ENCODE peak calls at places on chromosomes 4 and X, in six cellular contexts. B is fibroblast of lung, S is pancreas, W is lung, E is GM23248, N is RWPE1. R is an unnamed sample.

GRCh38 chr4:72489267-72489666 is 79.8 kb downstream of the ADAMTS3 start:
- DNase-seq in N (peak), B (peak), E (peak), W (no peak), S (no peak), R (no peak)

GRCh38 chr4:126827669-126828068 is 805.1 kb upstream of the INTU start:
- DNase-seq in W (no peak), B (no peak), N (no peak), E (no peak), S (no peak), R (no peak)

GRCh38 chrX:53263597-53264094 is 17.7 kb downstream of the IQSEC2 start:
- DNase-seq in S (no peak), B (peak), N (peak), W (no peak), E (peak), R (no peak)

GRCh38 chrX:38347136-38347535 is 5.3 kb upstream of the OTC start:
- DNase-seq in B (peak), S (no peak), W (no peak), N (no peak), E (peak), R (no peak)

GRCh38 chr4:175805863-175806262 is 6.2 kb downstream of the GPM6A start:
- DNase-seq in W (no peak), N (no peak), E (no peak), B (no peak), S (no peak), R (no peak)

GRCh38 chr4:143399113-143399949 is 62.7 kb downstream of the GAB1 start:
- DNase-seq in E (peak), N (no peak), B (peak), W (no peak), S (no peak), R (no peak)

GRCh38 chr4:163384926-163385325 is 41.2 kb downstream of the NPY5R start:
- DNase-seq in B (no peak), E (no peak), S (no peak), W (no peak), N (no peak), R (no peak)

GRCh38 chr4:7806080-7806630 is 133.5 kb downstream of the AFAP1 start:
- DNase-seq in E (no peak), S (peak), N (no peak), W (peak), B (peak), R (peak)

GRCh38 chr4:188958346-188958745 is 819.1 kb downstream of the TRIML1 start:
- DNase-seq in W (no peak), S (no peak), B (peak), E (no peak), N (no peak), R (no peak)

GRCh38 chrX:118724775-118725174 is 2.6 kb upstream of the IL13RA1 start:
- DNase-seq in N (no peak), W (no peak), E (peak), S (no peak), B (peak), R (no peak)

GRCh38 chr4:84263415-84263814 is 235.7 kb downstream of the NKX6-1 start:
- DNase-seq in S (no peak), B (no peak), W (no peak), E (no peak), N (no peak), R (no peak)

GRCh38 chrX:53992589-53992988 is 51.7 kb downstream of the PHF8 start:
- DNase-seq in N (peak), S (no peak), E (no peak), B (no peak), W (no peak), R (no peak)

GRCh38 chrX:39682778-39683177 is 415.0 kb downstream of the BCOR start:
- DNase-seq in E (no peak), W (no peak), B (no peak), S (no peak), N (no peak), R (no peak)

GRCh38 chr4:374298-375160 is 36.9 kb downstream of the ZNF141 start:
- DNase-seq in W (no peak), S (no peak), B (peak), E (no peak), N (no peak), R (no peak)

GRCh38 chr4:123939621-123940020 is 543.0 kb downstream of the SPRY1 start:
- DNase-seq in E (peak), N (peak), B (peak), S (no peak), W (no peak), R (no peak)

GRCh38 chr4:151644625-151645024 is 116.2 kb downstream of the GATB start:
- DNase-seq in W (no peak), B (no peak), E (peak), S (no peak), N (peak), R (no peak)

GRCh38 chr4:36081185-36081584 is 163.1 kb downstream of the ARAP2 start:
- DNase-seq in S (no peak), N (no peak), E (no peak), W (no peak), B (no peak), R (no peak)

GRCh38 chrX:101078716-101079115 is at the start of gene TMEM35A:
- DNase-seq in E (peak), N (no peak), B (peak), S (no peak), W (no peak), R (no peak)

GRCh38 chr4:11423465-11423864 is 5.2 kb downstream of the HS3ST1 start:
- DNase-seq in E (no peak), S (no peak), B (no peak), W (no peak), N (no peak), R (peak)

GRCh38 chr4:155001229-155001628 is 207.2 kb upstream of the NPY2R start:
- DNase-seq in N (no peak), S (no peak), W (no peak), B (no peak), E (no peak), R (no peak)

GRCh38 chrX:101206471-101206870 is 13.1 kb upstream of the DRP2 start:
- DNase-seq in N (peak), S (no peak), B (peak), W (no peak), E (peak), R (no peak)

GRCh38 chrX:123959281-123960063 is 2.0 kb upstream of the STAG2 start:
- DNase-seq in W (peak), S (peak), N (peak), B (peak), E (peak), R (peak)

GRCh38 chrX:40176256-40176978 is 78.7 kb upstream of the BCOR start:
- DNase-seq in B (no peak), E (peak), S (peak), W (peak), N (no peak), R (peak)

GRCh38 chr4:149175549-149175948 is 640.1 kb downstream of the IQCM start:
- DNase-seq in B (no peak), W (no peak), S (no peak), E (no peak), N (no peak), R (no peak)

GRCh38 chr4:60655356-60655755 is 544.8 kb upstream of the ADGRL3 start:
- DNase-seq in E (no peak), W (no peak), B (peak), S (no peak), N (no peak), R (no peak)

GRCh38 chrX:7083468-7084396 is 63.8 kb upstream of the STS start:
- DNase-seq in E (peak), S (no peak), N (peak), B (peak), W (no peak), R (no peak)

GRCh38 chr4:145203400-145203799 is 23.0 kb upstream of the OTUD4 start:
- DNase-seq in W (no peak), B (no peak), S (no peak), N (no peak), E (no peak), R (no peak)

GRCh38 chr4:83536649-83537352 is 893 bp downstream of the GPAT3 start:
- DNase-seq in N (no peak), E (peak), W (no peak), B (no peak), S (no peak), R (no peak)

GRCh38 chr4:159577241-159577640 is 474.4 kb downstream of the RAPGEF2 start:
- DNase-seq in S (no peak), W (no peak), E (no peak), B (no peak), N (no peak), R (no peak)

GRCh38 chr4:14092741-14093140 is 465.2 kb upstream of the BOD1L1 start:
- DNase-seq in S (no peak), E (no peak), W (no peak), B (no peak), N (no peak), R (no peak)

GRCh38 chrX:47446971-47447370 is 36.1 kb downstream of the ZNF41 start:
- DNase-seq in S (no peak), B (no peak), W (no peak), N (no peak), E (no peak), R (no peak)

GRCh38 chrX:75086731-75087195 is 69.3 kb downstream of the ABCB7 start:
- DNase-seq in S (no peak), N (no peak), B (peak), E (no peak), W (no peak), R (no peak)

GRCh38 chr4:90137545-90137944 is 10.4 kb downstream of the CCSER1 start:
- DNase-seq in S (no peak), B (peak), N (no peak), W (no peak), E (no peak), R (no peak)

GRCh38 chrX:16772460-16772859 is 13.8 kb upstream of the TXLNG start:
- DNase-seq in E (no peak), W (no peak), N (no peak), B (no peak), S (no peak), R (no peak)

GRCh38 chrX:134460005-134460860 is at the start of gene HPRT1:
- DNase-seq in W (peak), S (peak), E (peak), B (peak), N (peak), R (peak)

GRCh38 chrX:38260231-38260630 is 39.6 kb upstream of the SRPX start:
- DNase-seq in S (no peak), B (peak), E (peak), N (peak), W (no peak), R (no peak)

GRCh38 chrX:22150371-22150770 is 118.2 kb downstream of the PHEX start:
- DNase-seq in S (no peak), E (no peak), N (no peak), B (no peak), W (no peak), R (no peak)

GRCh38 chrX:65751511-65751910 is 84.1 kb downstream of the MSN start:
- DNase-seq in B (no peak), W (no peak), S (no peak), N (no peak), E (no peak), R (no peak)

GRCh38 chrX:65757943-65758342 is 90.5 kb downstream of the MSN start:
- DNase-seq in B (no peak), E (no peak), W (no peak), N (peak), S (no peak), R (no peak)

GRCh38 chrX:65752294-65752693 is 84.8 kb downstream of the MSN start:
- DNase-seq in N (no peak), S (no peak), B (no peak), E (no peak), W (no peak), R (no peak)

GRCh38 chrX:65758505-65758904 is 91.1 kb downstream of the MSN start:
- DNase-seq in E (no peak), W (no peak), B (no peak), N (no peak), S (no peak), R (no peak)

DNA sequence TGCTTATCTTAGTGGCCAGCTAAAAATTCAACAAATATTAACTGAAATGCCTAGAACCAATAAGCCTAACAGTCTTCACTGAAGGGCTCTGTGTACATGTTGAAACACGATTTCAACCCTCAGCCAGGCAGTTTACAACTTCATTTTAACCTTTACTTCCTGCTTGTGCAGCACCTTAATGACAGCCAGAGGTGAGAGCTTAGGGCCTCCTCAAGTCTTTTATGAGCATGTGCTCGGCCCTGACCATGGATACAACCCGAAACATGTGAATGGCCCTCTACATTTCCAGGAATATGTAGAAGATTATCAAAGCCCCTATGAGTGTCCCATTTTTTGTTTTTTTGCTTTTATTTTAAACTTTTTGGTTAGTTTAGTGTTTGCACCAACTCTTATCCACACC is 88.3 kb downstream of the MSN start:
- DNase-seq in N (peak), W (no peak), S (no peak), B (no peak), E (no peak), R (no peak)
- H3K27ac ChIP-seq in N (no peak), W (no peak), S (no peak), B (no peak), E (no peak), R (no peak)

DNA sequence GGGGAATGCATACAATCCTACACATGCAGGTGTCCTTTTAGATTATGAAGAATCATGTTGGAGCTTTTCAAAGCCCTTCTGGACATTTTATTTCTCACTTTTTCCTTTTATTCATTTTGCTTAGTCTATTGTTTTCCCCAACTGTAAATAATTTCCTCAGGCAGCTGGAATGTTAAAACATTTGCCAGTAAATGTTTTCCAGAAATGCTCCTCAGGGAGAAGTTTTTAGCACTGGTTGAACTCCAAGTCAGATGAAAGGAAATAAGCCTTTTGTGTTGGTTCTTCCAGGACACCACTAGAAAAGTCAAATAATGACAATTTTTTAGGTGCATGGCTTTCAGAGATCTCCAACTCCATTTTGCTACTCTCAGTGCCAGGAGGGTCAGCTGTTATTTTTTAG is 128.0 kb downstream of the IL13RA2 start:
- DNase-seq in E (peak), W (no peak), B (no peak), S (no peak), N (no peak), R (no peak)
- H3K27ac ChIP-seq in E (no peak), W (no peak), B (no peak), S (no peak), N (no peak), R (no peak)

GRCh38 chr4:156751486-156751885 is 220.1 kb downstream of the PDGFC start:
- DNase-seq in E (peak), B (no peak), W (no peak), N (no peak), S (no peak), R (no peak)
- H3K27ac ChIP-seq in E (peak), B (no peak), W (no peak), N (no peak), S (no peak), R (no peak)

GRCh38 chr4:77021614-77022089 is 54.1 kb downstream of the CCNI start:
- DNase-seq in N (no peak), S (no peak), E (peak), B (peak), W (no peak), R (no peak)
- H3K27ac ChIP-seq in N (peak), S (no peak), E (peak), B (peak), W (no peak), R (peak)

GRCh38 chr4:113972781-113973180 is 6.7 kb downstream of the ARSJ start:
- DNase-seq in N (no peak), S (no peak), E (no peak), W (no peak), B (no peak), R (no peak)
- H3K27ac ChIP-seq in N (no peak), S (no peak), E (no peak), W (no peak), B (no peak), R (no peak)

GRCh38 chr4:87121332-87122065 is 98.9 kb downstream of the KLHL8 start:
- DNase-seq in B (peak), S (no peak), E (peak), W (no peak), N (peak), R (no peak)
- H3K27ac ChIP-seq in B (no peak), S (no peak), E (no peak), W (peak), N (peak), R (peak)

R was measured in uterus.